ENCODE peak calls at places on chromosomes 5 and 9, in eight cellular contexts. W is epithelial cell of prostate; O is GM12865; X is stimulated activated CD4-positive, alpha-beta T cell treated with anti-CD3 and anti-CD28 coated beads, Interleukin-1b, Interleukin-23, amount 100 ng/mL, for 24 hours; A is NB4; G is BJ; S is midbrain; K is AG04449. T is an unnamed sample.

GRCh38 chr5:135851907-135852805 is 17.7 kb downstream of the SLC25A48 start:
- DNase-seq in S (no peak), G (no peak), W (no peak), K (no peak), X (no peak), O (no peak), A (no peak), T (no peak)

GRCh38 chr5:56123531-56124243 is 109.4 kb downstream of the ANKRD55 start:
- DNase-seq in K (peak), A (peak), W (peak), X (no peak), G (peak), O (no peak), S (no peak), T (peak)

GRCh38 chr9:122875523-122875922 is 29.6 kb downstream of the RC3H2 start:
- DNase-seq in W (no peak), O (no peak), S (no peak), A (peak), K (no peak), X (no peak), G (no peak), T (no peak)

GRCh38 chr5:172854451-172854871 is 20.4 kb downstream of the ERGIC1 start:
- DNase-seq in X (no peak), A (no peak), S (no peak), O (no peak), W (no peak), G (no peak), K (no peak), T (no peak)

GRCh38 chr5:13217636-13218035 is 726.9 kb downstream of the DNAH5 start:
- DNase-seq in X (no peak), K (no peak), W (no peak), O (no peak), A (no peak), S (no peak), G (no peak), T (no peak)

GRCh38 chr5:133106761-133107572 is 55.2 kb downstream of the HSPA4 start:
- DNase-seq in X (no peak), A (no peak), W (no peak), K (no peak), S (no peak), G (no peak), O (peak), T (no peak)

GRCh38 chr9:132670359-132670815 is at the start of gene GTF3C4:
- DNase-seq in G (no peak), S (peak), K (no peak), W (no peak), X (peak), A (peak), O (peak), T (peak)

GRCh38 chr5:68652507-68652906 is 437.0 kb downstream of the PIK3R1 start:
- DNase-seq in W (no peak), O (no peak), K (peak), A (no peak), X (no peak), G (peak), S (no peak), T (peak)

GRCh38 chr5:102554728-102555127 is 55.9 kb upstream of the SLCO6A1 start:
- DNase-seq in W (no peak), X (no peak), G (no peak), O (peak), A (peak), S (no peak), K (no peak), T (no peak)

GRCh38 chr9:37910271-37910670 is 6.3 kb upstream of the SLC25A51 start:
- DNase-seq in S (no peak), G (no peak), A (no peak), O (no peak), K (no peak), X (no peak), W (no peak), T (no peak)

GRCh38 chr9:6782981-6783380 is 25.2 kb downstream of the KDM4C start:
- DNase-seq in K (no peak), A (no peak), G (no peak), W (no peak), X (no peak), O (peak), S (no peak), T (no peak)

GRCh38 chr5:10509593-10509992 is 54.3 kb upstream of the ANKRD33B start:
- DNase-seq in A (no peak), G (no peak), K (no peak), O (no peak), X (no peak), S (no peak), W (no peak), T (no peak)

GRCh38 chr9:96022445-96023031 is 147.0 kb downstream of the ERCC6L2 start:
- DNase-seq in A (peak), K (no peak), X (no peak), O (no peak), W (no peak), S (peak), G (no peak), T (no peak)

GRCh38 chr5:180155331-180155881 is 53.6 kb downstream of the RASGEF1C start:
- DNase-seq in W (no peak), G (no peak), S (no peak), K (no peak), X (no peak), A (no peak), O (no peak), T (no peak)